ENCODE peak calls at places on chromosomes 4 and X, in nine cellular contexts. R is tibial nerve, N is IMR-90, T is K562, A is A549, K is body of pancreas, Q is sigmoid colon, U is H1, J is stomach. M is an unnamed sample.

GRCh38 chrX:103722505-103722904 is 11.8 kb downstream of the TMEM31 start:
- DNase-seq in R (no peak), N (peak; percentile 46), T (no peak), A (no peak), K (peak; percentile 13), Q (no peak), U (no peak), J (no peak), M (no peak)

GRCh38 chr4:110769578-110769977 is 146.7 kb upstream of the PITX2 start:
- DNase-seq in R (no peak), N (no peak), T (no peak), A (no peak), K (no peak), Q (no peak), U (no peak), J (no peak), M (no peak)

GRCh38 chr4:98778206-98778605 is 119.8 kb upstream of the TSPAN5 start:
- DNase-seq in R (no peak), N (peak; percentile 91), T (no peak), A (peak; percentile 55), K (no peak), Q (no peak), U (no peak), J (no peak), M (no peak)

GRCh38 chr4:9758641-9759317 is 22.7 kb upstream of the DRD5 start:
- DNase-seq in R (no peak), N (no peak), T (no peak), A (no peak), K (no peak), Q (no peak), U (no peak), J (no peak), M (no peak)

GRCh38 chr4:178937130-178937529 is 1494.9 kb upstream of the AGA start:
- DNase-seq in R (no peak), N (no peak), T (no peak), A (peak; percentile 1), K (no peak), Q (no peak), U (no peak), J (no peak), M (no peak)

GRCh38 chrX:132730726-132731125 is 227.7 kb downstream of the HS6ST2 start:
- DNase-seq in R (no peak), N (no peak), T (no peak), A (no peak), K (no peak), Q (no peak), U (no peak), J (no peak), M (no peak)

GRCh38 chr4:21457086-21457840 is 491.3 kb downstream of the KCNIP4 start:
- DNase-seq in R (no peak), N (no peak), T (no peak), A (no peak), K (no peak), Q (no peak), U (no peak), J (no peak), M (no peak)

GRCh38 chrX:131841496-131842410 is 181.3 kb upstream of the STK26 start:
- DNase-seq in R (no peak), N (peak; percentile 38), T (peak; percentile 65), A (peak; percentile 50), K (peak; percentile 43), Q (no peak), U (no peak), J (peak; percentile 47), M (peak; percentile 45)

GRCh38 chr4:10623241-10623640 is 61.3 kb downstream of the CLNK start:
- DNase-seq in R (no peak), N (peak; percentile 76), T (no peak), A (no peak), K (no peak), Q (no peak), U (no peak), J (no peak), M (no peak)

GRCh38 chrX:55026143-55026542 is 4.6 kb downstream of the ALAS2 start:
- DNase-seq in R (no peak), N (peak; percentile 2), T (no peak), A (no peak), K (no peak), Q (no peak), U (no peak), J (no peak), M (no peak)

GRCh38 chr4:78517050-78517652 is 34.4 kb upstream of the ANXA3 start:
- DNase-seq in R (no peak), N (peak; percentile 43), T (no peak), A (peak; percentile 7), K (no peak), Q (no peak), U (no peak), J (no peak), M (no peak)

GRCh38 chr4:141118381-141118780 is 14.9 kb downstream of the RNF150 start:
- DNase-seq in R (no peak), N (no peak), T (no peak), A (no peak), K (no peak), Q (no peak), U (no peak), J (no peak), M (no peak)

GRCh38 chrX:110286126-110286525 is 31.8 kb downstream of the AMMECR1 start:
- DNase-seq in R (no peak), N (peak; percentile 89), T (no peak), A (peak; percentile 39), K (no peak), Q (peak; percentile 65), U (no peak), J (no peak), M (peak; percentile 30)

GRCh38 chrX:110281377-110281776 is 36.5 kb downstream of the AMMECR1 start:
- DNase-seq in R (no peak), N (no peak), T (no peak), A (no peak), K (no peak), Q (no peak), U (no peak), J (no peak), M (no peak)

GRCh38 chrX:110282922-110283321 is 35.0 kb downstream of the AMMECR1 start:
- DNase-seq in R (no peak), N (no peak), T (no peak), A (no peak), K (no peak), Q (no peak), U (no peak), J (no peak), M (no peak)

GRCh38 chrX:110280954-110281353 is 36.9 kb downstream of the AMMECR1 start:
- DNase-seq in R (no peak), N (peak; percentile 58), T (no peak), A (no peak), K (no peak), Q (no peak), U (no peak), J (no peak), M (no peak)

GRCh38 chrX:110284159-110284558 is 33.7 kb downstream of the AMMECR1 start:
- DNase-seq in R (no peak), N (peak; percentile 88), T (no peak), A (peak; percentile 4), K (no peak), Q (no peak), U (no peak), J (no peak), M (no peak)
- H3K4me1 ChIP-seq in R (no peaks in the 10 kb centered on the region), N (peaks cover 15% of the 10 kb centered on the region), T (peaks cover 9% of the 10 kb centered on the region), A (peaks cover 73% of the 10 kb centered on the region), K (peaks cover 12% of the 10 kb centered on the region), Q (no peaks in the 10 kb centered on the region), U (no peaks in the 10 kb centered on the region), J (no peaks in the 10 kb centered on the region), M (no peaks in the 10 kb centered on the region)

DNA sequence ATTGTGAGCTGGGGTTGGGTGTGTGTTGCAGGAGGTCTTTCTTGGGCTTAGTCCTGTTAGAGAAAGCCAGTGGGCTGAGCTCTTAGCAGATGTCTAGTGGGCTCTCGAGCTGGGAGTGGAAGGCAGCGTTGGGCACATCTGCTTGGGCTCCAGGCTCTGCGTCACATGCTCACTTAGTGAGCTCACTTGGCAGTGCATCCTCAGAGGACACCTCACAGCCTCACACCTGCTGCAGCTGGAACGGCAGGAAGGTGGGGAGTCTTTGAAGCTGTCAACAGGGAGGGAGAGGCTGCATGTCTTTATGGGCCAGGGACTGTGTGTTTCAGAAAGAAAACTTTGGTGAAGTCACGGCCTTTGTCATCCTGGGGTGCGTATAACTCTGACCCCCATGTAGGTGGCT is 82.2 kb downstream of the PSAPL1 start:
- DNase-seq in R (no peak), N (no peak), T (no peak), A (no peak), K (no peak), Q (no peak), U (no peak), J (no peak), M (no peak)
- H3K4me3 ChIP-seq in R (no peak overlapping the region), N (no peak overlapping the region), T (no peak overlapping the region), A (no peak overlapping the region), K (no peak overlapping the region), Q (no peak overlapping the region), U (no peak overlapping the region), J (no peak overlapping the region), M (no peak overlapping the region)

GRCh38 chr4:2241003-2241402 is 918 bp downstream of the HAUS3 start:
- DNase-seq in R (no peak), N (no peak), T (no peak), A (no peak), K (no peak), Q (no peak), U (no peak), J (no peak), M (no peak)

GRCh38 chr4:2244947-2245786 is 3.2 kb upstream of the HAUS3 start:
- DNase-seq in R (no peak), N (no peak), T (no peak), A (no peak), K (no peak), Q (no peak), U (no peak), J (no peak), M (peak; percentile 8)

GRCh38 chr4:2245787-2246275 is 3.9 kb upstream of the HAUS3 start:
- DNase-seq in R (no peak), N (no peak), T (no peak), A (no peak), K (no peak), Q (no peak), U (no peak), J (no peak), M (no peak)

GRCh38 chr4:2243682-2244380 is 1.9 kb upstream of the HAUS3 start:
- DNase-seq in R (no peak), N (peak; percentile 18), T (no peak), A (peak; percentile 15), K (peak; percentile 30), Q (peak; percentile 78), U (no peak), J (peak; percentile 31), M (peak; percentile 61)

GRCh38 chr4:2241410-2242353 is at the start of the genes HAUS3 and POLN:
- DNase-seq in R (peak; percentile 96), N (peak; percentile 96), T (peak; percentile 99), A (peak; percentile 87), K (peak; percentile 98), Q (peak; percentile 99), U (peak; percentile 95), J (peak; percentile 99), M (peak; percentile 98)
- TF ChIP-seq POLR2A in R (peak; percentile 45), N (peak; percentile 26), T (peak; percentile 80), A (peak; percentile 72), K (peak; percentile 73), Q (peak; percentile 76), U (peak; percentile 68), J (no peak), M (peak; percentile 38)

DNA sequence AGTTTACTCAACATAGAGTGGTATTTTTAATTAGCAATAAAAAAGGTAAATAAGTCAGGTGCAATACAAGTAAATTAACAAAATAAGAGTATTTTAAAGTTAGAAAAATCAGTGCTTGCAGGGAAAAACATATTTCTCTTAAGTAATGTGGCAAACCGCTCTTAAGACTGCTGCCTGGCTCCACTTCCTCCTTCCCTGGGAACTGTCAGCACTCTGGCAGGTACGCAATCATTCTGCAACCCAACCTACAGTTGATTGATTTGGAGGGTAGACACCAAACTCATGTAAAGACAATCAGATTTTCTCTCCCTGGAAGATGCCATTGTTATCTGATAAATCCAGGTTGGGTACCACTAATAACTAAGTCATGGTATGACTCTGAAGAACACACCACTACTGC is 63.9 kb downstream of the PPP3CA start:
- DNase-seq in R (no peak), N (no peak), T (no peak), A (no peak), K (no peak), Q (no peak), U (no peak), J (no peak), M (no peak)
- H3K4me1 ChIP-seq in R (no peaks in the 10 kb centered on the region), N (peaks cover 2% of the 10 kb centered on the region), T (no peaks in the 10 kb centered on the region), A (peaks cover 61% of the 10 kb centered on the region), K (peaks cover 48% of the 10 kb centered on the region), Q (no peaks in the 10 kb centered on the region), U (peaks cover 2% of the 10 kb centered on the region), J (peaks cover 85% of the 10 kb centered on the region), M (peaks cover 71% of the 10 kb centered on the region)